ENCODE peak calls at places on chromosomes 4 and X, in four cellular contexts. One of them, this sample, is unnamed.

GRCh38 chr4:101458914-101459313 is 111.6 kb upstream of the PPP3CA start:
- DNase-seq in esophagus squamous epithelium: no peak
- DNase-seq in stomach: no peak
- DNase-seq in right lobe of liver: no peak
- DNase-seq in this sample: no peak

GRCh38 chrX:23503835-23504539 is 163.3 kb upstream of the PRDX4 start:
- DNase-seq in esophagus squamous epithelium: no peak
- DNase-seq in stomach: peak; percentile 94
- DNase-seq in right lobe of liver: peak; percentile 64
- DNase-seq in this sample: peak; percentile 73

GRCh38 chr4:6727943-6728250 is 11.9 kb downstream of the BLOC1S4 start:
- DNase-seq in esophagus squamous epithelium: no peak
- DNase-seq in stomach: no peak
- DNase-seq in right lobe of liver: no peak
- DNase-seq in this sample: no peak

GRCh38 chr4:140095694-140096482 is 58.1 kb downstream of the MAML3 start:
- DNase-seq in esophagus squamous epithelium: no peak
- DNase-seq in stomach: no peak
- DNase-seq in right lobe of liver: no peak
- DNase-seq in this sample: no peak

GRCh38 chrX:94178145-94178790 is 504.3 kb downstream of the FAM133A start:
- DNase-seq in esophagus squamous epithelium: no peak
- DNase-seq in stomach: no peak
- DNase-seq in right lobe of liver: no peak
- DNase-seq in this sample: no peak

GRCh38 chr4:185211641-185212040 is 2.2 kb downstream of the SNX25 start:
- DNase-seq in esophagus squamous epithelium: no peak
- DNase-seq in stomach: no peak
- DNase-seq in right lobe of liver: no peak
- DNase-seq in this sample: no peak

GRCh38 chr4:145299380-145300076 is 119.1 kb upstream of the OTUD4 start:
- DNase-seq in esophagus squamous epithelium: no peak
- DNase-seq in stomach: no peak
- DNase-seq in right lobe of liver: no peak
- DNase-seq in this sample: no peak

GRCh38 chrX:103607385-103608304 is at the start of gene TCEAL3:
- DNase-seq in esophagus squamous epithelium: peak; percentile 4
- DNase-seq in stomach: peak; percentile 57
- DNase-seq in right lobe of liver: peak; percentile 57
- DNase-seq in this sample: peak; percentile 25

GRCh38 chr4:128461300-128462103 is 173.9 kb upstream of the PGRMC2 start:
- DNase-seq in esophagus squamous epithelium: no peak
- DNase-seq in stomach: no peak
- DNase-seq in right lobe of liver: no peak
- DNase-seq in this sample: no peak

GRCh38 chrX:17632942-17633341 is 104.4 kb upstream of the SCML1 start:
- DNase-seq in esophagus squamous epithelium: no peak
- DNase-seq in stomach: no peak
- DNase-seq in right lobe of liver: no peak
- DNase-seq in this sample: no peak

GRCh38 chr4:25913056-25913850 is 767 bp upstream of the SMIM20 start:
- DNase-seq in esophagus squamous epithelium: peak; percentile 8
- DNase-seq in stomach: peak; percentile 31
- DNase-seq in right lobe of liver: peak; percentile 59
- DNase-seq in this sample: peak; percentile 30

GRCh38 chr4:10186228-10187214 is 69.9 kb upstream of the WDR1 start:
- DNase-seq in esophagus squamous epithelium: no peak
- DNase-seq in stomach: no peak
- DNase-seq in right lobe of liver: no peak
- DNase-seq in this sample: no peak

GRCh38 chr4:179110356-179110755 is 1668.1 kb upstream of the AGA start:
- DNase-seq in esophagus squamous epithelium: no peak
- DNase-seq in stomach: no peak
- DNase-seq in right lobe of liver: no peak
- DNase-seq in this sample: no peak

DNA sequence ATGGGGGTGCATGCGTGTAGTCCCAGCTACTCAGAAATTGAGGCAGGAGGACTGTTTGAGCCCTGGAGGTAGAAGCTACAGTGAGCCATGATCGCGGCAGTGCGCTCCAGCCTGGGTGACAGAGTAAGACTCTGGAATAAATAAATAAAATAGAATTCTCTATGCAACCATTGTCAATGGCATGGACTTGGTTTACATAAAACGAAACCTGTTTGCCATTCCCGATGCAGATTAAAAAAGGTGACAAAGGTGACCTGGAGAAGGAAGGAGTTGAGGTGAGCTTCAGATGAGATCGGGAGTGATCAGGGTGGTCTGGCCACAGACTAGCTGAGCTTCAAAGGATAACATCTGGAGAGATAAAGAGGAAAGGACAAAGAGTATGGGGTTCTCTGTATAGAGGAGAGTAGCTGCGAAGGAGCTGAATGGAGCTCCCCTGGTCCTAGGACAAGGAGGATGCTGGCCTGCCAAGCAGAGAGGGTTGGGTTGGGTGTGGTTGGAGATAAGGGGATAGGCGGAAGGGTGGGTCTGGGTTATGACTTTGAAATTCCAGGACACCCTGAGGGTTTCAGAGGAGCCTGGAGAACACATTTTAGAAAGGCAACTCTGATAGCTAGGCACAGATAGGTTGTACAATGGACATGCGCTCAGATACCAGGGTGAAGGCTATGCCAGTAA is 98.6 kb downstream of the RBM47 start:
- DNase-seq in esophagus squamous epithelium: no peak
- DNase-seq in stomach: peak; percentile 52
- DNase-seq in right lobe of liver: no peak
- DNase-seq in this sample: no peak
- H3K4me1 ChIP-seq in esophagus squamous epithelium: peaks cover 5% of the 10 kb centered on the region
- H3K4me1 ChIP-seq in stomach: peaks cover 8% of the 10 kb centered on the region
- H3K4me1 ChIP-seq in right lobe of liver: no peaks in the 10 kb centered on the region
- H3K4me1 ChIP-seq in this sample: peaks cover 3% of the 10 kb centered on the region

GRCh38 chr4:94451669-94452475 is at the start of gene PDLIM5:
- DNase-seq in esophagus squamous epithelium: peak; percentile 31
- DNase-seq in stomach: peak; percentile 93
- DNase-seq in right lobe of liver: peak; percentile 96
- DNase-seq in this sample: peak; percentile 92
- TF ChIP-seq POLR2A in esophagus squamous epithelium: peak; percentile 57
- TF ChIP-seq POLR2A in stomach: no peak
- TF ChIP-seq POLR2A in right lobe of liver: peak; percentile 99
- TF ChIP-seq POLR2A in this sample: peak; percentile 99

DNA sequence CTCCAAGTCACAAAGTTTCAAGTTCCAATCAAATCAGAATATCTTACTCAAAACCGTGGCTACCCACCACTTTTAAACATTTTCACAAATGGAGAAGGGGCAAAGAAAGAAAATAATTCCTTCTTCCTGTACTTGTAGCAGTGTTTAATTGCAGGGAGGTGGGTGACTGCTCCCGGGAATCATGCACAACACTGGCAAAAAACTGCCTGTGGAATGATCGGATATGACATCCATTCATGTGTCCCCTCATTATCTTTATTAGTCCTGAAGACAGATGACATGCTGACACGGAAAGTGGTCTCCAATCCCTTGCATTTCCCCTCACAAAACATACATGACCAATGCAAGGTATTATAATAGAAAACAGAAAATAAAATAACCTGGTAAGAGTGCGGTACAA is 2.0 kb downstream of the TSPAN5 start:
- DNase-seq in esophagus squamous epithelium: no peak
- DNase-seq in stomach: no peak
- DNase-seq in right lobe of liver: no peak
- DNase-seq in this sample: no peak
- H3K4me3 ChIP-seq in esophagus squamous epithelium: peak overlapping the region; percentile 78
- H3K4me3 ChIP-seq in stomach: peak overlapping the region; percentile 77
- H3K4me3 ChIP-seq in right lobe of liver: no peak overlapping the region
- H3K4me3 ChIP-seq in this sample: no peak overlapping the region

DNA sequence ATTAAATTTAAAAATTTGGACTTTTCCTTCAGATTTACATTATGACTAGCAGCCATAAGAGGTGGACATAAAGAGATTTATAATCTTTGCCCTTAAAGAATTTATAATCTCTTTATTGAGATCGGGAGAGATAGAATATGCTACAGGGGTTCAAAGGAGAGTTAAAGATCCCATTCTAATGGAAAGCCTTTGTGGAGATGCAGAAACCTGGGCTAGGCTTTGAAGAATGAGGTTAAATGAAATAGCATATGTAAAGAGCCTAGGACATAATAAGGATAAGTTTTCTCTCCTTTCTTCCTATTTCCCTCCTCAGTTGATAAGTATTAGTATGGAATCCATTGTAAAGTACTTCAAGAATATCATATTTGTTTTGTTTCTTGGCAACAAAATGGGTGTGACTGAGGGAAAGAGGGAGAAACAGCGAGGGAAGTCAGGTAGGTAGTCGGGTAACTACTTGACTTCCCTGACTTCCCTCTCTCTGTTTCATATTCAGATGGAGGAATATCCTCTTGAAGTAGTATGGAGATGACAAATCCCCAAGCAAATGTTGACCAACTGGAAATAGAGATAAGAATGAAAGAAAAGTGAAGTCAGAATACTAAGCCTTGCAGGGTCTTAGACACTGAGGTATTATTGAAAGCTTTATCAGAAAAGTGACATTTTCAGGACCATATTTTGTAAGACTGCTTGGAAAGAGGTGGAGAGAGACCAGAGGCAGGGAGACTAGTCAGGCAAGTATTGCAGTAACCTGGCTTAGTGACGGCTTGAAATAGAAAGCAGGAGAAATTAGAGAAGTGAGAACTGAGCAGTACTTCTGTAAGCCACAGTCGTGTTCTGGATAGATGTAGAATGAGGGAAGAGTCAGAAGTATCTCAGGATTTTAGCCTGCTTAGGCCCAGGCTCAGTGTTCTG is 82.9 kb downstream of the PDLIM5 start:
- DNase-seq in esophagus squamous epithelium: no peak
- DNase-seq in stomach: no peak
- DNase-seq in right lobe of liver: no peak
- DNase-seq in this sample: no peak
- H3K4me1 ChIP-seq in esophagus squamous epithelium: peaks cover 35% of the 10 kb centered on the region
- H3K4me1 ChIP-seq in stomach: peaks cover 71% of the 10 kb centered on the region
- H3K4me1 ChIP-seq in right lobe of liver: no peaks in the 10 kb centered on the region
- H3K4me1 ChIP-seq in this sample: peaks cover 95% of the 10 kb centered on the region

GRCh38 chr4:147617173-147617840 is at the start of gene TMEM184C:
- DNase-seq in esophagus squamous epithelium: peak; percentile 86
- DNase-seq in stomach: peak; percentile 99
- DNase-seq in right lobe of liver: peak; percentile 99
- DNase-seq in this sample: peak; percentile 96
- TF ChIP-seq POLR2A in esophagus squamous epithelium: no peak
- TF ChIP-seq POLR2A in stomach: no peak
- TF ChIP-seq POLR2A in right lobe of liver: peak; percentile 72
- TF ChIP-seq POLR2A in this sample: peak; percentile 67

GRCh38 chrX:20530319-20530979 is 263.7 kb upstream of the RPS6KA3 start:
- DNase-seq in esophagus squamous epithelium: no peak
- DNase-seq in stomach: peak; percentile 53
- DNase-seq in right lobe of liver: no peak
- DNase-seq in this sample: peak; percentile 23
- H3K4me3 ChIP-seq in esophagus squamous epithelium: no peak overlapping the region
- H3K4me3 ChIP-seq in stomach: peak overlapping the region; percentile 27
- H3K4me3 ChIP-seq in right lobe of liver: no peak overlapping the region
- H3K4me3 ChIP-seq in this sample: peak overlapping the region; percentile 4

DNA sequence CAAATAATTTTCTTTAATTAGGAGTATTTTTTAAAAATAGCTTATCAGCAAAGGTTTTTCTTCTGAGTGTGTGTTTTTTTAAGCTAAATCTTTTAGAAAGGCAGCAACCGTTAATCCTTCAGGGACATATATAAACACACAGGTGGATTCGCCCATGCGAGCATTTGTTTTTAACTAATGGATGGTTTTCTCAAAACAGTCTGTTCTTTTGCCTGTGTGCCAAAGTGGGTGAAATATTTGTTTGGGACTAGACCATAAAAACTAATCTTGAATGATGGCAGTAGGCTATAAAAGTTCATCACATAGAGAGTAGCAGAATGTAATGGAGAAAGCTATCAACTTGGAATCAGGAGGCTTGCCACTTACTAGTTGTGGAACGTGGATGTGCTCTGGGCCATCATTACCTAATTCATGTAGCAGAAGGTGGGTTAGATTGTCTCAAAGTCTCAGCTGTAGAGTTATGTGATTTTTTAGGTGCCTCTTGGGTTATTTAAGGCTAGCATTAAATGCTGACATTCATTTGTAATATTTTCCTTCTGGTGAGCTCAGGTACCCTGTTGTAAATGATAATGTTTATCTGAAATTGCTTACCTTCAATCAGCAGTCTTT is 7.4 kb upstream of the TAPT1 start:
- DNase-seq in esophagus squamous epithelium: no peak
- DNase-seq in stomach: no peak
- DNase-seq in right lobe of liver: no peak
- DNase-seq in this sample: no peak
- H3K4me1 ChIP-seq in esophagus squamous epithelium: no peaks in the 10 kb centered on the region
- H3K4me1 ChIP-seq in stomach: peaks cover 20% of the 10 kb centered on the region
- H3K4me1 ChIP-seq in right lobe of liver: no peaks in the 10 kb centered on the region
- H3K4me1 ChIP-seq in this sample: peaks cover 17% of the 10 kb centered on the region